ENCODE peak calls at places on chromosome 18, in six cellular contexts. R, M, T, A, K and E are unnamed samples.

GRCh38 chr18:10588975-10589374 is 63.1 kb downstream of the NAPG start:
- DNase-seq in K (no peak), M (no peak), T (no peak), R (no peak), A (no peak), E (no peak)

GRCh38 chr18:48486762-48487161 is 52.1 kb upstream of the CTIF start:
- DNase-seq in K (no peak), M (no peak), A (no peak), T (peak; percentile 54), R (peak; percentile 55), E (no peak)

GRCh38 chr18:9827211-9827855 is 58.4 kb upstream of the TXNDC2 start:
- DNase-seq in R (no peak), A (no peak), T (no peak), M (no peak), K (no peak), E (no peak)

GRCh38 chr18:31237142-31237541 is 74.5 kb upstream of the DSC1 start:
- DNase-seq in K (no peak), M (no peak), T (no peak), A (no peak), R (no peak), E (no peak)

GRCh38 chr18:49400398-49401072 is 59.9 kb downstream of the DYM start:
- DNase-seq in A (no peak), K (no peak), M (no peak), T (no peak), R (no peak), E (no peak)

GRCh38 chr18:43596106-43596712 is 318.9 kb upstream of the SYT4 start:
- DNase-seq in A (no peak), K (no peak), R (peak; percentile 56), M (peak; percentile 13), T (no peak), E (no peak)

GRCh38 chr18:59719533-59720325 is 22.5 kb upstream of the CCBE1 start:
- DNase-seq in K (no peak), R (peak; percentile 85), M (no peak), T (peak; percentile 85), A (no peak), E (no peak)

GRCh38 chr18:54149078-54149697 is 75.3 kb downstream of the MBD2 start:
- DNase-seq in K (no peak), A (no peak), T (peak; percentile 80), R (peak; percentile 97), M (no peak), E (peak; percentile 46)

GRCh38 chr18:2572144-2572682 is 856 bp downstream of the NDC80 start:
- DNase-seq in K (no peak), A (no peak), T (no peak), R (no peak), M (no peak), E (no peak)

GRCh38 chr18:61295153-61295552 is 38.1 kb upstream of the CDH20 start:
- DNase-seq in M (no peak), A (no peak), K (no peak), T (no peak), R (no peak), E (no peak)

GRCh38 chr18:34871435-34871834 is 161.3 kb downstream of the DTNA start:
- DNase-seq in K (no peak), T (no peak), A (no peak), R (peak; percentile 20), M (no peak), E (no peak)

GRCh38 chr18:1585881-1586488 is 681.3 kb downstream of the ADCYAP1 start:
- DNase-seq in R (peak; percentile 45), M (peak; percentile 50), K (no peak), T (no peak), A (peak; percentile 10), E (peak; percentile 3)

GRCh38 chr18:58221060-58221725 is 177.2 kb downstream of the NEDD4L start:
- DNase-seq in R (peak; percentile 72), A (no peak), T (no peak), M (no peak), K (no peak), E (no peak)

GRCh38 chr18:24212939-24213338 is 74.1 kb downstream of the CABYR start:
- DNase-seq in A (no peak), K (no peak), M (no peak), T (peak; percentile 72), R (peak; percentile 94), E (no peak)

GRCh38 chr18:30957086-30957485 is 85.5 kb downstream of the DSC3 start:
- DNase-seq in T (no peak), K (no peak), M (no peak), A (no peak), R (no peak), E (no peak)

GRCh38 chr18:49510393-49511115 is 23.5 kb upstream of the C18orf32 start:
- DNase-seq in T (no peak), K (no peak), M (peak; percentile 68), A (peak; percentile 56), R (peak; percentile 68), E (no peak)

GRCh38 chr18:3675446-3675845 is 225.5 kb downstream of the TGIF1 start:
- DNase-seq in T (no peak), K (no peak), R (peak; percentile 33), A (no peak), M (no peak), E (no peak)

GRCh38 chr18:78875268-78875997 is 104.2 kb upstream of the SALL3 start:
- DNase-seq in R (peak; percentile 12), M (peak; percentile 72), T (no peak), K (no peak), A (peak; percentile 41), E (no peak)

GRCh38 chr18:46273861-46274260 is 169.7 kb downstream of the HAUS1 start:
- DNase-seq in A (no peak), K (no peak), T (no peak), M (no peak), R (no peak), E (no peak)

DNA sequence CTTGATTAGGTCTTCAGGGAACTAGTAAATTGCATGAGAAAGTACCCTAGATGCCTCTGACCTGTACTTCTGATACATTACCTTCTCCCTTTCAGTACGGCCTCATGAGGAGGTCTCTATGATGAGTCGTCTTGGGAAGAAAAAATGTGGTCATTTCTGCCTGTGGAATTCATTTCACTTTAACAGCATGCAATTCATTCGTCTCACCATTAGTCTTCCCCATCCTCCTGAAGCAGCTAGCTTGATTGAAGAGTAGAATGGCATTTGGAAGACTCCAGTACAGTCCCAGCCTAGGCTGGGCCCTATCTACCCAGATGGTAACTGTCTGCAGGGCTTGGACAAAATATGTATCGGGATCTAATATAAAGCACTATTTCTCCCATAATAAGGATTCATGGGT is 52.1 kb downstream of the TMX3 start:
- DNase-seq in M (no peak), T (no peak), R (peak; percentile 57), A (no peak), K (no peak), E (no peak)
- TF ChIP-seq CTCF in M (no peak), T (no peak), R (peak; percentile 30), A (no peak), K (no peak), E (no peak)

GRCh38 chr18:51531496-51531895 is 334.0 kb upstream of the MEX3C start:
- DNase-seq in K (no peak), A (no peak), R (no peak), M (no peak), T (no peak), E (no peak)

GRCh38 chr18:51541230-51541629 is 343.7 kb upstream of the MEX3C start:
- DNase-seq in A (no peak), T (no peak), K (no peak), R (no peak), M (no peak), E (no peak)

GRCh38 chr18:51540562-51540961 is 343.1 kb upstream of the MEX3C start:
- DNase-seq in K (no peak), A (no peak), M (no peak), R (no peak), T (no peak), E (no peak)

GRCh38 chr18:51537487-51537886 is 340.0 kb upstream of the MEX3C start:
- DNase-seq in T (no peak), M (peak; percentile 68), A (peak; percentile 41), K (no peak), R (peak; percentile 8), E (no peak)
- TF ChIP-seq CTCF in T (no peak), M (peak; percentile 61), A (peak; percentile 12), K (no peak), R (no peak), E (no peak)

GRCh38 chr18:63427566-63427965 is 5.3 kb upstream of the VPS4B start:
- DNase-seq in R (no peak), M (no peak), K (no peak), A (no peak), T (no peak), E (no peak)

GRCh38 chr18:63422862-63423304 is 607 bp upstream of the VPS4B start:
- DNase-seq in T (no peak), A (no peak), M (no peak), K (no peak), R (no peak), E (no peak)

GRCh38 chr18:63421514-63421913 is 762 bp downstream of the VPS4B start:
- DNase-seq in A (no peak), M (no peak), R (peak; percentile 22), T (no peak), K (no peak), E (no peak)

DNA sequence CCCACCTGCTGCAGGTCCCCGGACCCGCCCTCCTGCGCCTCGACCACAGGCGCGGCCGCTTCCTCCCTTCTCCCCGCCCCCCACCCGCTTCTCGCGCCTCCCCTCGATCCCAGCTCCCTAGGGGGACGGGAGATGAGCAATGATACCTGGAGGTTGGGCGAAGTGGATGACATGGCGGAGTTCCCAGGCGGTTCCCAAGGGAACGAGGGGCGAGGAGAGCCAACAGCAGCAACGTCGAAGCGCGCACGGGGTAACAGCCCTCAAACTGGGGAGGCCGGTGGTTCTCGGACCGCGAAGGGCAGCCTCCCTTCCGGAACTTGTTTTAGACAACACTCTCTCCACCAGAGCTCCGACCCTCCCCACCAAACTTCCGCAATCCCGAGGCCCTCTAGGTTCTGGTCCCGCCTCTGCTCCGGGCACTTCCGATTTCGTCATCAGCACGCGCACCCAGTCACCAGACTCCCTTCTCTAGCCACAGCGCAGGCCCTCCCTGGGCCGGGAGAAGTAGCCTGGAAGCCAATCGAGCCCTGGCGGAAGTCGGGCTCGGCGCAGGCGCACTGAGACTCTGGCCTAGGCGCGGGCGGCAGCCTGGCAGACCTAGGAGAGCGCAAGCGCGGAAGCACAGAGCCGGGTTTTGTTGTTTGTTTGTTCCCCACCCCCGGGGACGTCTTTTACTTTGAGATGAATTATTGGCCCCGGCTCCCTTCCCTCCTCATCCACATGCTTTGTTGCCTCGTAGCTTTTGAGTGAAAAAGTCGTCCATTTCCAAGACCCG is at the start of gene VPS4B:
- DNase-seq in R (peak; percentile 100), K (peak; percentile 98), A (peak; percentile 99), M (peak; percentile 100), T (peak; percentile 97), E (peak; percentile 99)
- TF ChIP-seq CTCF in R (no peak), K (peak; percentile 17), A (no peak), M (no peak), T (no peak), E (no peak)

DNA sequence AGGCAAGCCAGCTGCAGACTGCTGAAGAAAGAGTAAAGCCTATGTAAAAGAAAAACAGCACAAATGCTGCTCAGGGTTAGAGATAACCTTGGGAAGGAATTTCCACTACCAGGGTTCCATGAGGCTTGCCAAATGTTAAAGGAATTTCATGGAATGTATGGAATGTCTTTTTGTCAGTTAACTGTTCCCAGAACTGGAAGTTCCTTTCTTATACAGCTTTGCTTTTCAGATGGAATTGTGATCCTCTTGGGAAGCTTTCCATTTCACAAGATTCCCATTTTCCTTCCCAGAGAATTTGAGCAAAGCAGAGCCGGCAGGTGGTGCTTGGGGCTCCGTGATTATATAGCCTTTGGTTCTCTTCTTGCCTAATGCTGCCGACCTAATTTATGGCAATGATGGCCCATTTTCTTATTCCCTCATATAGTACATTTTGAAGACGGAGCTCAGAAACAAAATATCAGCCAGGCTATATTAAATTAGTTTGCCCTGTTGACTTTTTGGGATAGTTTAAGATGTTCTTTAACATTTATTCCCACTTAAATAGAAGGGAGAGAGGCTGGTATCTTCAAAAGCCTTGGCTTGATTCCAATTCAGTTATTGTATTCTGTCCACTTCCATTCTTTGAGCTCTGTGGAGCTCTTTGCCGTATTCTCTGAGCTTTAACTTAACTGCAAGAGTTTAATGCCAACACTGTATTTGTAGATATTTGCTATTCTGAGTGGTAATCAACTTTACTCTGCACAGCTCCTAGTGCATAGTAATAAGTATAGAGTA is 162.3 kb downstream of the PHLPP1 start:
- DNase-seq in A (no peak), K (no peak), T (peak; percentile 16), R (peak; percentile 42), M (peak; percentile 81), E (no peak)
- TF ChIP-seq CTCF in A (no peak), K (no peak), T (no peak), R (no peak), M (peak; percentile 19), E (no peak)